ENCODE peak calls at places on chromosomes 6 and 20, in seven cellular contexts. Y, V, C, A, E, N and J are unnamed samples.

GRCh38 chr20:25623225-25623735 is 534 bp downstream of the NANP start:
- DNase-seq in E (no peak), V (peak), Y (peak), N (peak), A (peak), C (peak), J (peak)

GRCh38 chr20:47713941-47714450 is 71.3 kb downstream of the SULF2 start:
- DNase-seq in Y (no peak), A (no peak), V (peak), E (no peak), C (no peak), N (no peak), J (no peak)

GRCh38 chr6:130900913-130901312 is 73.7 kb downstream of the SMLR1 start:
- DNase-seq in C (no peak), Y (peak), E (no peak), V (no peak), N (no peak), A (no peak), J (no peak)

GRCh38 chr6:37134622-37135191 is 35.2 kb upstream of the PIM1 start:
- DNase-seq in Y (peak), A (no peak), N (no peak), V (no peak), E (no peak), C (no peak), J (no peak)

GRCh38 chr6:98769546-98769945 is 64.8 kb upstream of the POU3F2 start:
- DNase-seq in V (peak), Y (peak), N (no peak), A (no peak), E (no peak), C (no peak), J (peak)

GRCh38 chr6:149560736-149561135 is 5.4 kb upstream of the GINM1 start:
- DNase-seq in N (no peak), Y (peak), C (peak), E (no peak), V (no peak), A (no peak), J (peak)

GRCh38 chr20:46043556-46043955 is 14.5 kb downstream of the SLC12A5 start:
- DNase-seq in C (no peak), N (no peak), E (no peak), A (no peak), V (no peak), Y (no peak), J (no peak)

GRCh38 chr6:40907198-40907701 is 131.8 kb downstream of the UNC5CL start:
- DNase-seq in V (peak), N (no peak), A (no peak), E (no peak), Y (no peak), C (peak), J (no peak)

GRCh38 chr6:90083891-90084290 is 189.6 kb downstream of the GJA10 start:
- DNase-seq in Y (no peak), N (no peak), A (peak), E (no peak), V (no peak), C (no peak), J (peak)

GRCh38 chr6:118705799-118706481 is 54.5 kb upstream of the CEP85L start:
- DNase-seq in C (no peak), A (peak), V (no peak), E (no peak), Y (no peak), N (peak), J (no peak)

GRCh38 chr6:3209114-3210023 is 18.1 kb downstream of the TUBB2B start:
- DNase-seq in A (peak), Y (peak), V (peak), E (peak), N (peak), C (peak), J (peak)

GRCh38 chr6:81562169-81562568 is 190.3 kb downstream of the TENT5A start:
- DNase-seq in Y (peak), V (peak), C (no peak), E (no peak), A (no peak), N (no peak), J (no peak)

GRCh38 chr6:87139236-87139635 is 16.1 kb upstream of the ZNF292 start:
- DNase-seq in V (peak), A (no peak), E (no peak), N (no peak), C (peak), Y (peak), J (peak)

GRCh38 chr6:11432713-11433450 is 104.7 kb upstream of the TMEM170B start:
- DNase-seq in E (no peak), V (no peak), N (no peak), C (no peak), Y (no peak), A (no peak), J (no peak)

GRCh38 chr6:47242483-47243386 is 67.0 kb downstream of the TNFRSF21 start:
- DNase-seq in E (no peak), Y (peak), A (peak), N (peak), C (peak), V (no peak), J (peak)

GRCh38 chr6:145187491-145188206 is 547.7 kb downstream of the EPM2A start:
- DNase-seq in V (no peak), E (peak), A (no peak), C (no peak), Y (no peak), N (no peak), J (no peak)

GRCh38 chr6:13579911-13580310 is 5.5 kb downstream of the SIRT5 start:
- DNase-seq in A (no peak), Y (no peak), V (no peak), E (no peak), C (no peak), N (no peak), J (no peak)

GRCh38 chr6:158654960-158655485 is 5.2 kb downstream of the SYTL3 start:
- DNase-seq in Y (no peak), A (no peak), C (no peak), E (no peak), V (no peak), N (no peak), J (no peak)

GRCh38 chr6:37285861-37286311 is 27.9 kb upstream of the TMEM217 start:
- DNase-seq in N (no peak), E (no peak), A (no peak), Y (no peak), V (no peak), C (no peak), J (no peak)

GRCh38 chr6:55704421-55704820 is 125.4 kb upstream of the HMGCLL1 start:
- DNase-seq in A (no peak), N (no peak), E (no peak), C (no peak), Y (no peak), V (no peak), J (no peak)

GRCh38 chr20:8870652-8871051 is 198.2 kb upstream of the PLCB4 start:
- DNase-seq in E (no peak), V (no peak), Y (no peak), N (no peak), C (no peak), A (no peak), J (no peak)

GRCh38 chr20:34560614-34561013 is 2.1 kb downstream of the MAP1LC3A start:
- DNase-seq in V (no peak), Y (no peak), E (no peak), A (no peak), C (no peak), N (no peak), J (no peak)

GRCh38 chr6:154440422-154441043 is 70.0 kb downstream of the CNKSR3 start:
- DNase-seq in E (no peak), V (no peak), Y (no peak), A (no peak), C (no peak), N (no peak), J (no peak)
- TF ChIP-seq YY1 in E (no peak), V (no peak), Y (no peak), A (no peak), C (no peak), N (no peak), J (no peak)

GRCh38 chr20:23628402-23629016 is 9.2 kb downstream of the CST3 start:
- DNase-seq in E (no peak), C (no peak), A (no peak), N (no peak), V (no peak), Y (no peak), J (no peak)
- TF ChIP-seq YY1 in E (no peak), C (no peak), A (no peak), N (no peak), V (no peak), Y (no peak), J (no peak)

GRCh38 chr6:101150226-101150625 is 243.3 kb upstream of the GRIK2 start:
- DNase-seq in E (peak), C (no peak), Y (no peak), V (no peak), A (no peak), N (no peak), J (no peak)
- TF ChIP-seq YY1 in E (no peak), C (no peak), Y (no peak), V (no peak), A (no peak), N (no peak), J (no peak)

GRCh38 chr6:161429921-161430490 is 156.1 kb upstream of the AGPAT4 start:
- DNase-seq in N (no peak), V (no peak), Y (no peak), C (no peak), E (no peak), A (no peak), J (no peak)
- TF ChIP-seq YY1 in N (no peak), V (no peak), Y (no peak), C (no peak), E (no peak), A (no peak), J (no peak)

DNA sequence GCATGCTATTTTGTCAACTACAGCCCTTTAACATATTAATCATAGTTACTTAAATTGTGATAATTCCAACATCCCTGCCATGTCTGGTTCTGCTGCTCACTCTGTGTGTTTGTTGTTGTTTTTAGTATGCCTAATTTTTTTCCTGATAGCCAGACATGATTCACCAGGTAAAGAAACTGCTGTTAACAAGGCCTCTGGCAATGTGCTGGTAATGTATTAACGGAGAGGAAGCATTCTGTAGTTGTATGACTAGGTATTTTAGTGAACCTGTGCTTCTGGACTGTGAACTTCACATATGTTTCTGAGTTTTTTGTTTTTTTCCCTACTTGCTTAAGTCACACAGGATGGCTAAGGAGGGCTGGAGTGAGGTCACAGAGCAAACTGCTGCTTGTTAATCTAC is 4.8 kb downstream of the DYNLT2 start:
- DNase-seq in A (no peak), Y (no peak), V (no peak), E (no peak), N (no peak), C (no peak), J (no peak)
- TF ChIP-seq YY1 in A (no peak), Y (no peak), V (no peak), E (no peak), N (no peak), C (no peak), J (no peak)

DNA sequence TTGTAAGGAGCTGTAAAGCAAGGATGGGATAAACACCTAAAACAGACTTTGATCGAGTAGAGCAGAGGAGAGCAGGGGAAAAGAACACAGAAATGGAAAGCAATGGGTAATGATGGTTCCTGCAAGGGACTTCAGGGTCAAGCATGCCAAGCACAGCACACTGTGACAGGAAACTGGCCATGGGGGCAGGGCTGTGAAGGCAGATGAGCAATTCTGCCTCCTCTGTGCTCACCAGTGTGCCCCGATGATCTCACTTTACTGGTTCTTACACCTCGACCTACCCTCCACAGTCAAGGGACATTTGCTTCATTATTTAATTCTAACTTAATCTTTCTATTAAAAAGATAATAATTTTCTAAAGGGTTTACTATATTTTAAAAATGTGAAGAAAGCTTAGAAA is 21.6 kb upstream of the MYB start:
- DNase-seq in Y (no peak), A (no peak), N (no peak), E (no peak), V (no peak), C (no peak), J (no peak)
- TF ChIP-seq YY1 in Y (no peak), A (no peak), N (no peak), E (no peak), V (no peak), C (no peak), J (no peak)

GRCh38 chr6:138028893-138029292 is 78.3 kb downstream of the PERP start:
- DNase-seq in Y (no peak), E (no peak), C (no peak), V (no peak), A (no peak), N (no peak), J (no peak)
- TF ChIP-seq YY1 in Y (no peak), E (no peak), C (no peak), V (no peak), A (no peak), N (no peak), J (no peak)

DNA sequence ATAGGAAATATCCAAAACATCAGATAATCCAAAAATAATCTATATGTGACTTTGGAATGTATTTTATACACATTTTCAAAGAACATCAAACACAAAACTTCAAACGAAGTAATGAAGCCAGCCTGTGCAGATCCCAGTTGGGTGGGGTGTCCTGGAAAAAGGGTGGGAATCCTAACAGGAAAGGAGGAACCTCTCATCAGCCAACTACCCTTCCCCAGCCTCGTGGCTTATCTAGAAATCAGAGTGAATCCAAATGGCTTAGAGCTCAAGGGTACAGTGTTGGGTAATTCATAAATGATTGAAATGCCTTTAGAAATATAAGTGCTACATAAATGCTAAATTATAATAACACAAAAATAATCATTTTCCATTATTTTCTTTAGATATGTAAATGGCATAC is 115.1 kb upstream of the SOX4 start:
- DNase-seq in A (no peak), C (no peak), V (no peak), E (no peak), N (no peak), Y (no peak), J (no peak)
- TF ChIP-seq YY1 in A (no peak), C (no peak), V (no peak), E (no peak), N (no peak), Y (no peak), J (no peak)

GRCh38 chr6:72175936-72176335 is 289.6 kb downstream of the RIMS1 start:
- DNase-seq in A (no peak), E (no peak), C (peak), Y (no peak), V (no peak), N (no peak), J (no peak)
- TF ChIP-seq YY1 in A (no peak), E (no peak), C (no peak), Y (no peak), V (no peak), N (no peak), J (no peak)

DNA sequence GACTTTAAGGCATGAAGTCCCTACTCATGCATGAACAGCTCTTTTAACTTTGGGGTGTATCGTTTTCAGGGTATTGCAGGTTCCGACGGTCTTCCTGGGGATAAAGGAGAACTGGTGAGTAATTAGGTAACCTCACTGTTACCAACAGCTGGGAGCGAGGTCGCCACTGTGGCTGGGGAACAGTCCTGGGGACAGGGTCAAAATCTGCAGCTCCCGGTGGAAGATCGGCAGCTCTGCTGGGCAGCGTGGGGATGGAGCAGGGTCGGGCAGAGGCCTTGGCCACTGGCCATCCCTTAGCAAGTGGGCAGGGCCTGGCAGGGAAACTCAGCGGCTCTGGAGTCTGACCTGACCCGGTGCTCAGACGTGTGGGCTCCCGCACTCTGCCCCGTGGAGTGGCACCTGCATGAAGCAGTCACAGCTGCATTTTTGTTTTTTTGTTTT is 16.1 kb downstream of the COL9A3 start:
- DNase-seq in C (peak), V (no peak), N (no peak), A (no peak), Y (no peak), E (no peak), J (no peak)
- TF ChIP-seq YY1 in C (no peak), V (no peak), N (no peak), A (no peak), Y (no peak), E (no peak), J (no peak)